ENCODE peak calls at places on chromosome 6, in eight cellular contexts. L is activated CD8-positive, alpha-beta T cell treated with anti-CD3 and anti-CD28 coated beads for 36 hours; N is M059J; H is transverse colon; B is GM23248; F is omental fat pad; X is psoas muscle; Y is NCI-H2081. U is an unnamed sample.
A peak's percentile ranks its signal among the peaks of the same experiment; 100 is the strongest.

GRCh38 chr6:4441981-4442434 is 306.6 kb upstream of the ECI2 start:
- DNase-seq in X (no peak), F (no peak), Y (no peak), L (no peak), B (peak; percentile 19), H (no peak), N (peak; percentile 76), U (peak; percentile 34)

GRCh38 chr6:159959165-159959975 is 9.5 kb upstream of the IGF2R start:
- DNase-seq in H (no peak), B (no peak), Y (no peak), X (no peak), L (no peak), F (no peak), N (no peak), U (no peak)

GRCh38 chr6:166463363-166464067 is 80.8 kb upstream of the MPC1 start:
- DNase-seq in H (no peak), N (no peak), L (no peak), F (no peak), B (no peak), Y (no peak), X (no peak), U (no peak)

GRCh38 chr6:147149092-147149491 is 55.1 kb upstream of the STXBP5 start:
- DNase-seq in N (no peak), L (no peak), F (no peak), B (no peak), Y (no peak), X (no peak), H (no peak), U (no peak)

GRCh38 chr6:107784669-107785068 is 39.4 kb downstream of the SCML4 start:
- DNase-seq in N (peak; percentile 7), F (no peak), Y (no peak), X (no peak), B (peak; percentile 44), L (peak; percentile 76), H (no peak), U (peak; percentile 53)

GRCh38 chr6:143804835-143805239 is 38.3 kb upstream of the LTV1 start:
- DNase-seq in X (no peak), Y (no peak), B (no peak), H (no peak), F (no peak), L (no peak), N (no peak), U (no peak)

GRCh38 chr6:28940294-28940858 is 16.6 kb upstream of the TRIM27 start:
- DNase-seq in H (peak; percentile 41), L (peak; percentile 73), X (no peak), Y (peak; percentile 38), N (peak; percentile 69), B (no peak), F (peak; percentile 31), U (no peak)

GRCh38 chr6:40042232-40042631 is 108.0 kb upstream of the MOCS1 start:
- DNase-seq in L (no peak), H (no peak), Y (no peak), X (no peak), F (no peak), N (no peak), B (no peak), U (no peak)

GRCh38 chr6:166344240-166344639 is 1.9 kb upstream of the SFT2D1 start:
- DNase-seq in X (no peak), L (no peak), B (no peak), Y (no peak), N (no peak), F (no peak), H (no peak), U (no peak)

GRCh38 chr6:157717266-157717870 is 105.7 kb upstream of the SNX9 start:
- DNase-seq in L (no peak), Y (no peak), F (no peak), B (no peak), H (peak; percentile 58), N (no peak), X (no peak), U (no peak)

GRCh38 chr6:10463040-10463439 is 48.2 kb upstream of the TFAP2A start:
- DNase-seq in X (no peak), F (no peak), Y (no peak), L (no peak), B (no peak), N (no peak), H (no peak), U (no peak)

GRCh38 chr6:150055131-150055530 is 13.8 kb downstream of the ULBP3 start:
- DNase-seq in X (no peak), B (no peak), H (no peak), N (no peak), F (no peak), Y (no peak), L (no peak), U (no peak)

GRCh38 chr6:105748737-105749161 is 337.4 kb upstream of the PRDM1 start:
- DNase-seq in F (no peak), N (peak; percentile 61), X (no peak), B (peak; percentile 84), Y (no peak), L (no peak), H (no peak), U (no peak)

U was measured in activated CD4-positive, alpha-beta T cell treated with anti-CD3 and anti-CD28 coated beads, Interleukin-2, amount 10 ng/mL, durations not matched to agents 24 days and 14 days.